ENCODE peak calls at places on chromosome 5, in four cellular contexts. G is WTC11; U is T-helper 17 cell; Z is activated naive CD8-positive, alpha-beta T cell treated with anti-CD3 and anti-CD28 coated beads, Interleukin-2, amount 10 ng/mL, durations not matched to agents 7 days and 5 days. C is an unnamed sample.

GRCh38 chr5:180352116-180352975 is 790 bp downstream of the GFPT2 start:
- ATAC-seq in G (no peak), U (no peak), Z (peak; percentile 4), C (peak; percentile 7)

GRCh38 chr5:137753227-137753985 is 757 bp downstream of the HNRNPA0 start:
- ATAC-seq in G (no peak), U (peak; percentile 1), Z (no peak), C (peak; percentile 18)

GRCh38 chr5:68252678-68253520 is 37.3 kb downstream of the PIK3R1 start:
- ATAC-seq in G (peak; percentile 84), U (peak; percentile 34), Z (no peak), C (peak; percentile 66)

GRCh38 chr5:35924122-35924949 is 14.1 kb downstream of the CAPSL start:
- ATAC-seq in G (no peak), U (peak; percentile 8), Z (no peak), C (no peak)

GRCh38 chr5:110469486-110469885 is 257.0 kb downstream of the TMEM232 start:
- ATAC-seq in G (no peak), U (no peak), Z (no peak), C (no peak)

GRCh38 chr5:134911285-134912215 is 6.6 kb downstream of the PCBD2 start:
- ATAC-seq in G (no peak), U (no peak), Z (no peak), C (no peak)

GRCh38 chr5:76385540-76385939 is 17.5 kb upstream of the IQGAP2 start:
- ATAC-seq in G (no peak), U (no peak), Z (no peak), C (no peak)

GRCh38 chr5:126438267-126438666 is 15.1 kb downstream of the GRAMD2B start:
- ATAC-seq in G (no peak), U (no peak), Z (no peak), C (no peak)

GRCh38 chr5:67065697-67066096 is 130.9 kb downstream of the CD180 start:
- ATAC-seq in G (no peak), U (no peak), Z (no peak), C (peak; percentile 15)

GRCh38 chr5:143776951-143777350 is 35.0 kb upstream of the HMHB1 start:
- ATAC-seq in G (no peak), U (no peak), Z (no peak), C (no peak)

GRCh38 chr5:96124589-96124988 is 162.9 kb upstream of the ELL2 start:
- ATAC-seq in G (no peak), U (no peak), Z (no peak), C (no peak)

GRCh38 chr5:113615708-113616107 is 102.2 kb downstream of the YTHDC2 start:
- ATAC-seq in G (no peak), U (no peak), Z (no peak), C (no peak)

GRCh38 chr5:14257995-14258403 is 114.9 kb downstream of the TRIO start:
- ATAC-seq in G (no peak), U (no peak), Z (no peak), C (no peak)

GRCh38 chr5:150447188-150447587 is 2.4 kb downstream of the RPS14 start:
- ATAC-seq in G (no peak), U (no peak), Z (no peak), C (no peak)

GRCh38 chr5:69048233-69048632 is 45.6 kb upstream of the SLC30A5 start:
- ATAC-seq in G (peak; percentile 88), U (no peak), Z (no peak), C (peak; percentile 11)

GRCh38 chr5:172235132-172235780 is 41.3 kb downstream of the EFCAB9 start:
- ATAC-seq in G (no peak), U (no peak), Z (no peak), C (no peak)

GRCh38 chr5:61416010-61416409 is 84.0 kb downstream of the ZSWIM6 start:
- ATAC-seq in G (peak; percentile 56), U (no peak), Z (no peak), C (peak; percentile 75)

GRCh38 chr5:157248771-157249475 is 17.0 kb upstream of the CYFIP2 start:
- ATAC-seq in G (no peak), U (peak; percentile 20), Z (peak; percentile 30), C (no peak)

GRCh38 chr5:98975682-98976407 is 47.0 kb upstream of the CHD1 start:
- ATAC-seq in G (no peak), U (peak; percentile 58), Z (no peak), C (peak; percentile 30)

GRCh38 chr5:169394371-169394770 is 93.4 kb upstream of the SLIT3 start:
- ATAC-seq in G (no peak), U (no peak), Z (no peak), C (no peak)

GRCh38 chr5:157657516-157657915 is 5.3 kb upstream of the SOX30 start:
- ATAC-seq in G (no peak), U (no peak), Z (no peak), C (no peak)

GRCh38 chr5:175253597-175253996 is 190.4 kb downstream of the DRD1 start:
- ATAC-seq in G (no peak), U (no peak), Z (no peak), C (no peak)

GRCh38 chr5:131389096-131389868 is 125.4 kb downstream of the CDC42SE2 start:
- ATAC-seq in G (no peak), U (no peak), Z (no peak), C (no peak)

GRCh38 chr5:72178910-72179815 is 71.9 kb downstream of the MAP1B start:
- ATAC-seq in G (peak; percentile 51), U (no peak), Z (no peak), C (peak; percentile 53)

GRCh38 chr5:159850192-159850573 is 66.1 kb upstream of the ADRA1B start:
- ATAC-seq in G (peak; percentile 60), U (no peak), Z (no peak), C (peak; percentile 51)

C was measured in esophagus mucosa.